ENCODE peak calls at places on chromosomes 12 and 14, in seven cellular contexts. A is cardiac muscle cell; O is transverse colon; W is pancreas; J is ovary; M is CD8-positive, alpha-beta memory T cell; V is ascending aorta. E is an unnamed sample. For H3K4me1, the result is how much of the 10 kb centered on the place peaks cover.

GRCh38 chr14:64800000-64800399 is 79.7 kb downstream of the SPTB start:
- DNase-seq in A (peak), O (peak), W (no peak), J (no peak), M (no peak), V (no peak), E (no peak)

GRCh38 chr12:55372521-55372920 is 9.7 kb downstream of the OR6C75 start:
- DNase-seq in A (no peak), O (no peak), W (no peak), J (no peak), M (no peak), V (no peak), E (no peak)

GRCh38 chr12:119225454-119225853 is 46.7 kb downstream of the HSPB8 start:
- DNase-seq in A (no peak), O (no peak), W (no peak), J (no peak), M (no peak), V (no peak), E (no peak)

GRCh38 chr12:25074113-25074512 is 120.8 kb downstream of the DNAI7 start:
- DNase-seq in A (no peak), O (no peak), W (no peak), J (no peak), M (no peak), V (no peak), E (no peak)

GRCh38 chr12:77062846-77063461 is 2.4 kb downstream of the E2F7 start:
- DNase-seq in A (peak), O (no peak), W (no peak), J (peak), M (no peak), V (no peak), E (no peak)

GRCh38 chr14:91383439-91383838 is 34.2 kb downstream of the CCDC88C start:
- DNase-seq in A (no peak), O (no peak), W (no peak), J (no peak), M (no peak), V (no peak), E (no peak)

GRCh38 chr14:92644166-92644565 is 104.3 kb downstream of the LGMN start:
- DNase-seq in A (peak), O (no peak), W (no peak), J (no peak), M (no peak), V (no peak), E (no peak)

GRCh38 chr12:75488553-75488952 is 8.0 kb downstream of the GLIPR1 start:
- DNase-seq in A (peak), O (no peak), W (no peak), J (no peak), M (no peak), V (no peak), E (peak)

GRCh38 chr14:93072659-93073365 is 42.9 kb downstream of the ITPK1 start:
- DNase-seq in A (no peak), O (no peak), W (no peak), J (no peak), M (no peak), V (no peak), E (no peak)

GRCh38 chr12:107406932-107407331 is 278.7 kb upstream of the PWP1 start:
- DNase-seq in A (no peak), O (no peak), W (no peak), J (no peak), M (no peak), V (no peak), E (no peak)

GRCh38 chr12:18468521-18469075 is 207.3 kb downstream of the PIK3C2G start:
- DNase-seq in A (peak), O (no peak), W (no peak), J (no peak), M (no peak), V (no peak), E (no peak)

GRCh38 chr14:78985668-78986073 is 815.5 kb downstream of the NRXN3 start:
- DNase-seq in A (no peak), O (no peak), W (no peak), J (no peak), M (no peak), V (no peak), E (peak)

GRCh38 chr14:69828372-69828771 is 31.3 kb upstream of the SLC10A1 start:
- DNase-seq in A (no peak), O (no peak), W (no peak), J (no peak), M (no peak), V (no peak), E (no peak)

GRCh38 chr12:51238037-51238509 is 553 bp upstream of the DAZAP2 start:
- DNase-seq in A (no peak), O (peak), W (peak), J (peak), M (no peak), V (peak), E (no peak)

GRCh38 chr12:44347145-44347544 is 511.3 kb downstream of the TMEM117 start:
- DNase-seq in A (no peak), O (no peak), W (no peak), J (no peak), M (no peak), V (no peak), E (no peak)
- H3K4me3 ChIP-seq in A (no peak), O (no peak), W (no peak), J (no peak), M (no peak), V (no peak), E (no peak)

DNA sequence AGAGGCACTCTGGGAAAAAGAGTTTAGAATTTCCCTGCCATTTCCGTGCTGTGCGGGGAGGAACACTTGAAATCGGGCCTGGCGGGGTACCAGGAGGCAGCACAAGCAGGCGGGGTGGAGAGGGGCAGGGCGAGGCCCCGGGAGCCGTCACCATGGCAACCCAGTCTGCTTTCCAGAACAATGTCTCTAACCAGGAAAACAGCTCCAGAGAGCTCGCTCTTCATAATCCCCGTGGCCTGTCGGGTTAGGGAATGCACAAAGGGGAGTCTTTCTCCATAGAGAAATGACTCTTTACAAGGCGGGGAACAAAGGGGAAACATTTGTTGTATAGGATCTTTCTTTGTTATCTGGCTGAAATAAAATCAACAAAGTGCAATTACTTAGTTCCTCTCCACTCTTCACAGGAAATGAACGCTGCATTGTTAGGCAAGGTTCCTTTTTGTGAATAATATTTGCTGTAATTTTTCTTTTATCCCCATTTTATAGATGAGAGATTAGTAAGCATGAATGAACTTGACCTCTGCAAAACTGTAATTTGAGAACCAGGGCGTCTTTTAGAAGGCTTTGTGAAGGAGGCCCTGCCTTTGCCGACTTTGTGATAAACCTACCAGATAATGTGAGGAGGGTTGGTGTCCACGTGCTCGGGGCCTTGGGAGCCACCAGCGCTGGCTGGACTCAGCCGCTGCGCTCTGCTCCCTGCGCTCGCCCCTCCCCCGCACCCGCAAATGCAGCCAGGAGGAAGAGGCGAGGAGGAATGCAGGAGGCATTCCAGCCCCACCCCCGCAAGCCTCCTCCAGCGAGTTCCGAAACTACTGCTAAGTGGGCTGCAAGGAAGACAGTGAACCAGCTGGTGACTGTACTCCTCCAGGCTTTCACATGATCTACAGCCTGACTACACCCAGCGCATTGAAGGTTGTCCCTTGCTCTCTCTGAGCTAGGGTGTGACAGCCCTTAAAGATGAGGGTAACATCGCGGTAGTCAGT is 105.2 kb upstream of the ATF7IP start:
- DNase-seq in A (peak), O (peak), W (peak), J (peak), M (no peak), V (peak), E (peak)
- H3K4me1 ChIP-seq in A (under half), O (half or more), W (under half), J (under half), M (under half), V (under half), E (under half)

GRCh38 chr12:64450057-64450640 is 1.8 kb upstream of the TBK1 start:
- DNase-seq in A (no peak), O (no peak), W (no peak), J (no peak), M (no peak), V (no peak), E (no peak)
- H3K4me3 ChIP-seq in A (no peak), O (no peak), W (no peak), J (no peak), M (no peak), V (no peak), E (no peak)

GRCh38 chr14:104975481-104976197 is 2.5 kb downstream of the AHNAK2 start:
- DNase-seq in A (no peak), O (no peak), W (no peak), J (peak), M (no peak), V (no peak), E (no peak)
- H3K4me1 ChIP-seq in A (under half), O (half or more), W (under half), J (under half), M (under half), V (half or more), E (under half)

DNA sequence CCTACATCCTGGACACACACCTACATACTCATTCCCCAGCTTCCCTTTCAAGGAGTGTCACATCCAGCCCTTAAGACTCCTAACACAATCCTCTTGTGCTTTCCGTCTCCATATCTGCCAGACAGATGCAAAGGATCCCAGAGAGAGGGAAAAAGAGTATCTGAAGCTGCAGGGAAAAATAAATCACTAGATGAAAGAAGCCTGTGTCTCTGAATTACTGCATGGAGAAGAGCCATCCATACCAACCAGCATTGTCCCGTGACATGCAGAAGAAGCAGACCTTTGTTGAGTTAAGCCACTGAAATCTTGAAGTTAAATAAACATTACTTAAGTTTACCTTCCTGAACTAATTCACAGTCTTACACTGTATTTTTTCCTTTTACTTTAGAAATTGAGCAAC is 54.6 kb downstream of the GTF2A1 start:
- DNase-seq in A (no peak), O (no peak), W (no peak), J (no peak), M (no peak), V (no peak), E (no peak)
- H3K4me3 ChIP-seq in A (no peak), O (no peak), W (no peak), J (no peak), M (no peak), V (no peak), E (no peak)

DNA sequence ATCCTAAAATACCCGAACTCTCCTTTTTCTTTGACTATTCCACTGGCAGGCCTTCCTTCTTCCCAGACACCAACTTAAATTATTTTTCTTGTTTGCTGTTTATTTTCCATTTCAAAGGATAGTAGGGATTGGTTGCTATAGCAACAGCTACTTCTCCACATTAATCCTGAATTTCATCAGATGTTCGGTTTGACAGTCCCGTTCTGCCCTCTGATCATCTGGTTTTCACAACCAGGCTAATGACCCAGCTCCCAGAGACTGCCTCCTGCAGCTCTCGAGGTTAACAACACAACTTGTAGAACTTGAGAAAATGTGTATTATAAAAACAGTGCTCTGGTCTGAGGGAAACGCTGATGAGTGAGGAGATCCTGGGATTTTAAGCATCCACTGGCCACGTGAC is 45.5 kb downstream of the NUAK1 start:
- DNase-seq in A (no peak), O (no peak), W (no peak), J (no peak), M (no peak), V (peak), E (no peak)
- H3K4me1 ChIP-seq in A (under half), O (under half), W (under half), J (under half), M (under half), V (half or more), E (under half)

GRCh38 chr12:110105961-110106540 is 18.1 kb upstream of the IFT81 start:
- DNase-seq in A (peak), O (no peak), W (no peak), J (no peak), M (no peak), V (peak), E (no peak)

GRCh38 chr12:110109037-110109836 is 14.9 kb upstream of the IFT81 start:
- DNase-seq in A (peak), O (peak), W (peak), J (peak), M (no peak), V (peak), E (no peak)

GRCh38 chr12:110108309-110109036 is 15.7 kb upstream of the IFT81 start:
- DNase-seq in A (no peak), O (no peak), W (no peak), J (no peak), M (no peak), V (peak), E (no peak)

GRCh38 chr12:110109837-110110535 is 14.2 kb upstream of the IFT81 start:
- DNase-seq in A (no peak), O (no peak), W (no peak), J (no peak), M (no peak), V (peak), E (no peak)

DNA sequence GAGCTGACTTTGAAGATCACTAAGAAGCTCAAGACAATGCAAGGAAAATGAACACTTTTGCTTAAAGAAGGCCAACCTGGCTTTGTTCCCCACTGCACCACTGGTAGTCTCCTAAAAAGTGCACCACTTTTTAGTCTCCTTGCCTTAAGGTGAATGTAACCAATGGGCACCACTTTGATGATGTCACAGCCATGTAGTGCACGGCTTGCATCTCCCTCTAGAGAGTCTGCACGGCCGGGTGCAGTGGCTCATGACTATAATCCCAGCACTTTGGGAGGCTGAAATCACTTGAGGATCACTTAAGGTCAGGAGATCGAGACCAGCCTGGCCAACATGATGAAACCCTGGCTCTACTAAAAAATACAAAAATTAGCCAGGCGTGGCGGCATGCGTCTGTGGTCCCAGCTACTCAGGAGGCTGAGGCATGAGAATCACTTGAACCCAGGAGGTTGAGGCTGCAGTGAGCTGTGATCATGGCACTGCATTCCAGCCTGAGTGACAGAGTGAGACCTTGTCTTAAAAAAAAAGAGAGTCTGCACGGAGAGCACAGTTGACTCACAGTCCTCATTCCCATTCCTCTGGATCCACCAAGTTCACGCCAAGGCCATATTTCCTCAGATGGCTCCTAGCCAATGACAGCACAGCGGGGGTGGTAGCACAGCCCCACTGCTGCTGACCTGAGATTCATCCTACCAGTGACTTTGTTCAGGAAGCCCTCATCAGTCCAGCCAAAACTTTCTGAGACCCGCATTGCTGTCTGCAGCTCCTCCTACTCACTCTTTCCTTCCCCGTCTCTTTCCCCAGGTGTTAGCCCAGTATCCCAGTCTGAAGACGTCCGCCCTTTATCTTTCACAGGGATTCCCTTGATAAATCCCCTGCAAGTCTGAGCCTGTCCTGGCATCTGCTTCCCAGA is 16.5 kb upstream of the IFT81 start:
- DNase-seq in A (peak), O (peak), W (peak), J (peak), M (no peak), V (peak), E (no peak)
- H3K4me3 ChIP-seq in A (no peak), O (no peak), W (no peak), J (no peak), M (no peak), V (no peak), E (no peak)

DNA sequence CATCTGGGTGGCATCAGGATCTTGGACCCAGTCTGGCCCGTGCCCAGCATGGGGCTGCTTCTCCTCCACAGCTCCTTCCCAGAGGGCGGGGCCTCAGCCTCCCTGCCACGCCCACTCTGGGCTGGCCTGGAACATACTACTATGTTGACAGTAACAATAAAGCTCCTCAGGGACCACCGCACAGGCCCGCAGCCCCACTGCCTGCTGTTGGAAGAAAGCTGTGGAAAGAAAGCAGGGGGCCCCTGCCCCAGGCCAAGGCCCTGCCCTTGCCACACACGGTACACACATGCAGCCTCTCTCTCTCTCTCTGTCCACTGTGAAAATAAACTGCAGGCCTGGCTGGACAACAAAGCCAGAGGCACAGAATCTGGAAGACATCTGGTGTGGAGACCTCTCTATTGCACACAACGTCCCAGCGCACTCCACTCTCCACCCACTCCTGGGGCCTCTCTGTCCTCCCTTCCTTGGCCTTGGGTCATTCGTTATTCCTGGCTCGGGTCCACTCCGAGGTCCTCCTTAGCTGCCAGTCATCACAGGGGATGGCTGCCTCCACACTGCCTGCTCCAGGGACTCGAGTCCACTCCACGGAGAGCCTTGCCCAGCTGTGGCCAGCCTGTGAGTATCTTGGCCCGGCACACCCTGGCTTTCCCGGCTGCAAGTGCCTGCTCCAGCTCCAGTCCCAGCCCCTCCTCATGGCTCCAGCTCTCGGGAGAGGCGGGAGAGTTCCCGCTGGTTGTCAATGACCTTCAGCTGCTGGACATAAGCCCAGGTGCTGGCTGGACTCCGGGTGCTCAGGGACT is 11.8 kb upstream of the ENDOU start:
- DNase-seq in A (peak), O (peak), W (peak), J (peak), M (no peak), V (peak), E (no peak)
- H3K4me1 ChIP-seq in A (under half), O (half or more), W (under half), J (under half), M (under half), V (under half), E (under half)

E was measured in iPS DF 6.9.